ENCODE peak calls at places on chromosome 19, in eight cellular contexts. O, K, I, Y, Z, V, N and H are unnamed samples.

GRCh38 chr19:1503089-1503924 is 9.5 kb downstream of the ADAMTSL5 start:
- DNase-seq in Z (peak; percentile 79), V (peak; percentile 25), K (peak; percentile 75), N (no peak), I (peak; percentile 50), O (no peak), Y (peak; percentile 52), H (peak; percentile 56)

GRCh38 chr19:41871573-41872383 is 5.3 kb upstream of the CD79A start:
- DNase-seq in V (no peak), O (no peak), I (peak; percentile 77), K (no peak), N (no peak), Z (no peak), Y (no peak), H (peak; percentile 75)

GRCh38 chr19:35468637-35469036 is 20.6 kb downstream of the FFAR2 start:
- DNase-seq in O (no peak), N (no peak), V (peak; percentile 82), Y (peak; percentile 70), Z (peak; percentile 70), I (peak; percentile 71), K (peak; percentile 73), H (peak; percentile 57)

GRCh38 chr19:14322889-14323463 is 58.3 kb upstream of the ADGRE5 start:
- DNase-seq in Y (no peak), N (no peak), K (no peak), O (no peak), I (no peak), Z (no peak), V (no peak), H (no peak)

GRCh38 chr19:2469102-2469914 is 6.6 kb upstream of the GADD45B start:
- DNase-seq in Y (no peak), V (no peak), O (no peak), Z (peak; percentile 83), I (no peak), N (no peak), K (no peak), H (peak; percentile 42)

GRCh38 chr19:48905664-48906063 is 5.6 kb downstream of the NUCB1 start:
- DNase-seq in Z (no peak), K (no peak), I (no peak), Y (no peak), O (no peak), V (no peak), N (no peak), H (no peak)

GRCh38 chr19:7787602-7788177 is 24.6 kb downstream of the CLEC4M start:
- DNase-seq in V (no peak), O (no peak), I (no peak), Y (no peak), N (no peak), Z (no peak), K (no peak), H (no peak)

GRCh38 chr19:14006766-14007562 is 844 bp upstream of the RFX1 start:
- DNase-seq in Y (no peak), Z (peak; percentile 54), V (peak; percentile 36), K (peak; percentile 86), N (no peak), I (no peak), O (no peak), H (no peak)

GRCh38 chr19:57053401-57053800 is 66.4 kb upstream of the USP29 start:
- DNase-seq in V (no peak), I (no peak), N (no peak), K (no peak), O (no peak), Y (no peak), Z (no peak), H (no peak)

GRCh38 chr19:27753622-27754021 is 1459.3 kb downstream of the UQCRFS1 start:
- DNase-seq in Z (no peak), N (no peak), I (no peak), Y (no peak), K (no peak), O (no peak), V (no peak), H (no peak)

GRCh38 chr19:17686027-17686511 is 2.1 kb downstream of the UNC13A start:
- DNase-seq in Z (peak; percentile 58), Y (no peak), V (no peak), O (no peak), I (no peak), N (no peak), K (no peak), H (no peak)

GRCh38 chr19:56115490-56115889 is 5.6 kb downstream of the ZNF787 start:
- DNase-seq in K (no peak), N (no peak), I (no peak), O (no peak), Z (no peak), V (no peak), Y (no peak), H (no peak)

GRCh38 chr19:42555801-42556200 is 27.5 kb upstream of the CEACAM1 start:
- DNase-seq in K (no peak), O (no peak), Z (peak; percentile 19), N (no peak), I (no peak), Y (no peak), V (no peak), H (no peak)

GRCh38 chr19:13797870-13798269 is 2.6 kb downstream of the ZSWIM4 start:
- DNase-seq in K (no peak), N (peak; percentile 58), V (no peak), O (no peak), I (no peak), Z (no peak), Y (peak; percentile 65), H (no peak)

GRCh38 chr19:7076151-7076550 is 6.6 kb downstream of the ZNF557 start:
- DNase-seq in O (no peak), Y (no peak), N (no peak), Z (no peak), K (no peak), I (no peak), V (no peak), H (no peak)

GRCh38 chr19:55592391-55593090 is 6.8 kb downstream of the FIZ1 start:
- DNase-seq in K (no peak), I (no peak), O (no peak), V (no peak), Z (peak; percentile 66), N (no peak), Y (no peak), H (no peak)

GRCh38 chr19:39412867-39413268 is 399 bp downstream of the PLEKHG2 start:
- DNase-seq in Z (no peak), N (no peak), V (no peak), Y (no peak), K (no peak), I (no peak), O (no peak), H (peak; percentile 31)
- H3K4me1 ChIP-seq in Z (peaks cover 4% of the 10 kb centered on the region), N (peaks cover 48% of the 10 kb centered on the region), V (peaks cover 43% of the 10 kb centered on the region), Y (peaks cover 23% of the 10 kb centered on the region), K (peaks cover 9% of the 10 kb centered on the region), I (peaks cover 32% of the 10 kb centered on the region), O (peaks cover 31% of the 10 kb centered on the region), H (peaks cover 28% of the 10 kb centered on the region)

GRCh38 chr19:45159204-45159970 is 1.4 kb downstream of the NKPD1 start:
- DNase-seq in N (no peak), V (no peak), Z (no peak), K (no peak), I (no peak), O (no peak), Y (no peak), H (no peak)

GRCh38 chr19:45158503-45159026 is 2.2 kb downstream of the NKPD1 start:
- DNase-seq in K (no peak), Y (no peak), Z (no peak), O (no peak), I (no peak), V (no peak), N (no peak), H (no peak)

GRCh38 chr19:45161715-45162463 is 1.1 kb upstream of the NKPD1 start:
- DNase-seq in I (no peak), Y (peak; percentile 56), V (no peak), N (no peak), K (peak; percentile 74), Z (peak; percentile 80), O (no peak), H (no peak)

GRCh38 chr19:45160870-45161714 is at the start of gene NKPD1:
- DNase-seq in O (no peak), Z (peak; percentile 67), K (peak; percentile 56), V (no peak), Y (peak; percentile 82), N (no peak), I (no peak), H (no peak)

GRCh38 chr19:45159971-45160324 is 834 bp downstream of the NKPD1 start:
- DNase-seq in Z (no peak), I (no peak), O (no peak), K (no peak), Y (no peak), V (no peak), N (no peak), H (no peak)
- H3K4me1 ChIP-seq in Z (no peaks in the 10 kb centered on the region), I (peaks cover 15% of the 10 kb centered on the region), O (no peaks in the 10 kb centered on the region), K (no peaks in the 10 kb centered on the region), Y (peaks cover 7% of the 10 kb centered on the region), V (peaks cover 5% of the 10 kb centered on the region), N (no peaks in the 10 kb centered on the region), H (peaks cover 14% of the 10 kb centered on the region)

DNA sequence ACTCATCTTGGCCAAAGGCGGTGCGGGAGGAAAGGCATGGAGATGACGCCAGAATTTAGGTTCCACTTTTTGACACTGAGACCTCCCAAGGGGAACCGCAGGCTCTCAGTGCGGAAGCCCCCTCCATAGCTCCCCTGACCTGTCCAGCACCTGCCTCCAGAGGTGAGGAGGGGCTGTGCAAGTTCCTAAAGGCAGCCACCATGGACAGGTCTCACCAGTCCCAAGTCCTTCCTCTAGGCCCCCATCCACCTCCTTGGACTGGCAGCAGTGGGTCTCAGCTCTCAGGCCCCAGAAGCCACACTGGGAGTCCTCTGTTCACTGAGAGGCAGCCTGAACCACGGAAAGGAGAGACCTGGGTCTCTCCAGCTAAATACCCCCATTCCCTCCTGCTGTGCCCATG is 31.6 kb upstream of the TSHZ3 start:
- DNase-seq in K (no peak), Z (no peak), N (no peak), O (no peak), I (no peak), Y (no peak), V (no peak), H (no peak)
- H3K4me1 ChIP-seq in K (no peaks in the 10 kb centered on the region), Z (peaks cover under 1% of the 10 kb centered on the region), N (no peaks in the 10 kb centered on the region), O (no peaks in the 10 kb centered on the region), I (no peaks in the 10 kb centered on the region), Y (no peaks in the 10 kb centered on the region), V (no peaks in the 10 kb centered on the region), H (no peaks in the 10 kb centered on the region)

GRCh38 chr19:5245631-5246553 is 94.7 kb downstream of the PTPRS start:
- DNase-seq in N (no peak), Y (no peak), O (no peak), K (no peak), I (no peak), Z (no peak), V (no peak), H (no peak)

GRCh38 chr19:5246554-5247155 is 94.0 kb downstream of the PTPRS start:
- DNase-seq in O (no peak), V (no peak), Z (no peak), N (no peak), Y (no peak), I (no peak), K (no peak), H (no peak)

GRCh38 chr19:5240011-5240410 is 100.6 kb downstream of the PTPRS start:
- DNase-seq in V (no peak), Y (no peak), Z (no peak), N (no peak), I (no peak), K (no peak), O (no peak), H (no peak)

GRCh38 chr19:5244351-5244750 is 96.3 kb downstream of the PTPRS start:
- DNase-seq in N (no peak), Y (no peak), K (no peak), O (no peak), Z (no peak), V (no peak), I (no peak), H (no peak)

GRCh38 chr19:5243878-5244277 is 96.7 kb downstream of the PTPRS start:
- DNase-seq in V (no peak), Y (no peak), I (no peak), K (no peak), N (no peak), Z (no peak), O (no peak), H (no peak)
- H3K4me1 ChIP-seq in V (no peaks in the 10 kb centered on the region), Y (no peaks in the 10 kb centered on the region), I (no peaks in the 10 kb centered on the region), K (no peaks in the 10 kb centered on the region), N (no peaks in the 10 kb centered on the region), Z (no peaks in the 10 kb centered on the region), O (no peaks in the 10 kb centered on the region), H (no peaks in the 10 kb centered on the region)